ENCODE peak calls at places on chromosomes 4 and X, in nine cellular contexts. J, Q, K, E, T, F, D, Y and H are unnamed samples.

GRCh38 chr4:22487333-22487732 is 28.5 kb downstream of the ADGRA3 start:
- DNase-seq in J (no peak), Q (no peak), K (no peak), E (no peak), T (no peak), F (no peak), D (no peak), Y (no peak), H (no peak)

GRCh38 chr4:13642163-13642562 is 14.6 kb upstream of the BOD1L1 start:
- DNase-seq in J (no peak), Q (peak), K (peak), E (no peak), T (peak), F (no peak), D (no peak), Y (no peak), H (no peak)

GRCh38 chrX:72540318-72540717 is 32.3 kb downstream of the HDAC8 start:
- DNase-seq in J (no peak), Q (peak), K (peak), E (no peak), T (peak), F (no peak), D (no peak), Y (no peak), H (no peak)

GRCh38 chr4:106695846-106696245 is 327.3 kb upstream of the GIMD1 start:
- DNase-seq in J (no peak), Q (peak), K (no peak), E (no peak), T (peak), F (no peak), D (no peak), Y (no peak), H (no peak)

GRCh38 chr4:126993351-126993750 is 639.4 kb upstream of the INTU start:
- DNase-seq in J (no peak), Q (no peak), K (no peak), E (no peak), T (no peak), F (no peak), D (no peak), Y (no peak), H (no peak)

GRCh38 chr4:145545538-145546224 is 64.0 kb downstream of the SMAD1 start:
- DNase-seq in J (no peak), Q (peak), K (peak), E (peak), T (peak), F (no peak), D (no peak), Y (no peak), H (peak)

GRCh38 chr4:54032558-54033135 is 31.8 kb downstream of the CHIC2 start:
- DNase-seq in J (no peak), Q (no peak), K (no peak), E (no peak), T (no peak), F (no peak), D (no peak), Y (no peak), H (no peak)

GRCh38 chr4:119046263-119046662 is 89.4 kb upstream of the MYOZ2 start:
- DNase-seq in J (no peak), Q (no peak), K (no peak), E (no peak), T (no peak), F (peak), D (peak), Y (peak), H (no peak)

GRCh38 chr4:14428125-14428524 is 574.2 kb upstream of the CPEB2 start:
- DNase-seq in J (no peak), Q (no peak), K (peak), E (no peak), T (no peak), F (no peak), D (no peak), Y (no peak), H (no peak)

GRCh38 chr4:172596206-172596605 is 572.4 kb upstream of the GALNT7 start:
- DNase-seq in J (no peak), Q (no peak), K (peak), E (no peak), T (no peak), F (no peak), D (no peak), Y (no peak), H (no peak)

GRCh38 chr4:128574706-128575105 is 234.8 kb upstream of the JADE1 start:
- DNase-seq in J (peak), Q (peak), K (peak), E (no peak), T (peak), F (peak), D (peak), Y (peak), H (peak)

GRCh38 chrX:124030520-124030919 is 69.0 kb downstream of the STAG2 start:
- DNase-seq in J (no peak), Q (no peak), K (no peak), E (no peak), T (no peak), F (no peak), D (no peak), Y (no peak), H (no peak)
- H3K4me3 ChIP-seq in J (no peak), Q (no peak), K (no peak), E (no peak), T (no peak), F (no peak), D (no peak), Y (no peak), H (no peak)

DNA sequence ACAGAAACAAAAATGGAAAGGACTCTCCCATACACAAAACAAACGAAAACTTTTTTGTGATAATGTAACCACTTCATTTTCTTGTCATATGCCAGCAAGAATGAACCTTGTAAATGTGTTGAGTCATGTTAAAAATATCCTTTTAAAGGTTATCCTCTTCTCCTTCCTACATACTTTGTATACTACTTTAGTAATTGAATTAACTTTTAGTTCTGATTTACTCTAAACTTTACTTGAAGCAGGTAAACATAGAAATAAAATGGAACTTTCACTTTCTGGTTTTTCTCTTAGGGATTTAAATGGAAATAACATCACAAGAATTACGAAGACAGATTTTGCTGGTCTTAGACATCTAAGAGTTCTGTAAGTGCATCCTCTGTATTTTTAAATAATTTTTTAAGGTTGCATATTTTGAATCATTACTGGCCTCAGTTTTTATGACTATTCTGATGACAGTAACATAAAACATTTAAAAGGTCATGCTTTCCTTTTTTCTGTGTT is 4.7 kb downstream of the SLIT2 start:
- DNase-seq in J (no peak), Q (no peak), K (peak), E (no peak), T (peak), F (no peak), D (no peak), Y (no peak), H (no peak)
- H3K4me3 ChIP-seq in J (no peak), Q (peak), K (peak), E (peak), T (peak), F (peak), D (peak), Y (peak), H (no peak)

GRCh38 chr4:815464-816146 is 10.3 kb downstream of the CPLX1 start:
- DNase-seq in J (no peak), Q (no peak), K (no peak), E (no peak), T (no peak), F (no peak), D (no peak), Y (no peak), H (peak)

GRCh38 chr4:813900-814299 is 12.0 kb downstream of the CPLX1 start:
- DNase-seq in J (no peak), Q (no peak), K (no peak), E (no peak), T (no peak), F (no peak), D (no peak), Y (no peak), H (no peak)

GRCh38 chr4:819401-820229 is 6.3 kb downstream of the CPLX1 start:
- DNase-seq in J (no peak), Q (no peak), K (no peak), E (no peak), T (no peak), F (no peak), D (no peak), Y (no peak), H (no peak)

GRCh38 chr4:818106-818921 is 7.6 kb downstream of the CPLX1 start:
- DNase-seq in J (no peak), Q (no peak), K (no peak), E (no peak), T (no peak), F (no peak), D (no peak), Y (no peak), H (no peak)

GRCh38 chr4:814312-814850 is 11.5 kb downstream of the CPLX1 start:
- DNase-seq in J (no peak), Q (no peak), K (no peak), E (no peak), T (no peak), F (no peak), D (no peak), Y (no peak), H (no peak)
- H3K4me3 ChIP-seq in J (no peak), Q (no peak), K (no peak), E (no peak), T (no peak), F (no peak), D (no peak), Y (no peak), H (no peak)

DNA sequence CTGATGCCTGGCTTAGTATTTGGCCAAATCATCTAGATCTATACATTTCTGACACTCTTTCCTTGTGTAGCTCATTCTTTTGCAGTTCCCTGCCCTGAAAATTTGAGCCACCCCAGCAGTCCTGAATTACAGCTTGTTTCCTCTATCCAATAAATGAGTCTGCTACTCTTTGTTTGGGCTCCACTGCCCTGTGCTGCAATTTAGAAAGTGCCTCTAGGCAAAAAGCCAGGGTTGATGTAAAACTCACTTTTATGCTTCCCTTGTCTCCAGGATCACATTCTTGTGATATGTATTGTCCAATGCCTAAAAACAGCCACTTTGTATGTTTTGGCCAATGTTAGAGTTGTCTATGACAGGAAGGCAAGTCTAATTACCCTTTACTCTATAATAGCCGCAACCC is 101.7 kb upstream of the MAP3K15 start:
- DNase-seq in J (no peak), Q (peak), K (no peak), E (no peak), T (peak), F (no peak), D (no peak), Y (no peak), H (no peak)
- H3K4me3 ChIP-seq in J (no peak), Q (no peak), K (no peak), E (no peak), T (no peak), F (no peak), D (no peak), Y (no peak), H (no peak)

GRCh38 chrX:23548164-23548563 is 119.1 kb upstream of the PRDX4 start:
- DNase-seq in J (no peak), Q (no peak), K (peak), E (peak), T (peak), F (no peak), D (no peak), Y (no peak), H (no peak)
- H3K4me3 ChIP-seq in J (no peak), Q (no peak), K (no peak), E (no peak), T (no peak), F (no peak), D (no peak), Y (no peak), H (no peak)

DNA sequence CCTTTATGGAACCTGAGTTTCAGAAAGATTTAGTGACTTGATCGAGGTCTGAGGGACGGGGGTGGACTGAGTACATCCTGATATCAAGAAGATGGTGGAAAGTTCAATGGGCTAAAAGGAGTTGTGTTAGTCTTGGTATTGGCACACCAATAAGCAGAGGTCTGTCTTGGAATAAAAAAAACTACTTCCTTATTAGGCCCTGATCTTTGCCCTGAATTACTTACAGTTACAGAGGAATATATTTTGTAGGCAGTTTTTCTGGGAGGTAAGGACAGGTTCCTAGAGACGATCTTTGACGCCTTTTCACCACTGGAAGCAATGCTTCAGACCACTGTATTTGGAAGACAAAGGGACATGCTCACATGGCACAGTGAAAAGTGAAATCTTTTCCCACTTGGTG is 673 bp upstream of the XK start:
- DNase-seq in J (no peak), Q (no peak), K (peak), E (no peak), T (no peak), F (no peak), D (no peak), Y (no peak), H (no peak)
- H3K4me3 ChIP-seq in J (no peak), Q (no peak), K (peak), E (no peak), T (no peak), F (no peak), D (peak), Y (peak), H (no peak)

GRCh38 chrX:56813318-56813837 is 84.3 kb downstream of the NBDY start:
- DNase-seq in J (peak), Q (peak), K (no peak), E (peak), T (peak), F (no peak), D (peak), Y (no peak), H (no peak)
- H3K4me3 ChIP-seq in J (no peak), Q (peak), K (no peak), E (no peak), T (no peak), F (peak), D (no peak), Y (peak), H (no peak)

GRCh38 chr4:105471566-105472176 is 2.2 kb downstream of the PPA2 start:
- DNase-seq in J (peak), Q (peak), K (peak), E (peak), T (peak), F (peak), D (peak), Y (peak), H (peak)
- H3K4me3 ChIP-seq in J (no peak), Q (peak), K (peak), E (no peak), T (peak), F (peak), D (peak), Y (peak), H (peak)